ENCODE peak calls at places on chromosomes 12 and 14, in five cellular contexts. One of them, this sample, is unnamed.
A peak's percentile ranks its signal among the peaks of the same experiment; 100 is the strongest.

GRCh38 chr12:130981156-130981789 is 27.6 kb downstream of the ADGRD1 start:
- DNase-seq in fibroblast of lung: peak; percentile 3
- DNase-seq in HepG2: no peak
- DNase-seq in endothelial cell of umbilical vein: no peak
- DNase-seq in HCT116: no peak
- DNase-seq in this sample: no peak

GRCh38 chr12:117318591-117318990 is 42.8 kb downstream of the NOS1 start:
- DNase-seq in fibroblast of lung: no peak
- DNase-seq in HepG2: no peak
- DNase-seq in endothelial cell of umbilical vein: no peak
- DNase-seq in HCT116: no peak
- DNase-seq in this sample: no peak

GRCh38 chr14:106802413-106803364 is 1276.3 kb downstream of the TMEM121 start:
- DNase-seq in fibroblast of lung: no peak
- DNase-seq in HepG2: peak; percentile 40
- DNase-seq in endothelial cell of umbilical vein: no peak
- DNase-seq in HCT116: no peak
- DNase-seq in this sample: peak; percentile 31

GRCh38 chr14:70585221-70585620 is 15.2 kb downstream of the MED6 start:
- DNase-seq in fibroblast of lung: no peak
- DNase-seq in HepG2: no peak
- DNase-seq in endothelial cell of umbilical vein: no peak
- DNase-seq in HCT116: no peak
- DNase-seq in this sample: no peak

GRCh38 chr12:124460771-124461170 is 106.6 kb downstream of the NCOR2 start:
- DNase-seq in fibroblast of lung: no peak
- DNase-seq in HepG2: no peak
- DNase-seq in endothelial cell of umbilical vein: no peak
- DNase-seq in HCT116: no peak
- DNase-seq in this sample: no peak

GRCh38 chr12:103955811-103956514 is 9.7 kb upstream of the TDG start:
- DNase-seq in fibroblast of lung: no peak
- DNase-seq in HepG2: no peak
- DNase-seq in endothelial cell of umbilical vein: no peak
- DNase-seq in HCT116: no peak
- DNase-seq in this sample: no peak

GRCh38 chr14:58082011-58082410 is 70.0 kb downstream of the ARMH4 start:
- DNase-seq in fibroblast of lung: peak; percentile 15
- DNase-seq in HepG2: no peak
- DNase-seq in endothelial cell of umbilical vein: no peak
- DNase-seq in HCT116: no peak
- DNase-seq in this sample: no peak

GRCh38 chr12:128073937-128074336 is 193.0 kb upstream of the TMEM132C start:
- DNase-seq in fibroblast of lung: no peak
- DNase-seq in HepG2: no peak
- DNase-seq in endothelial cell of umbilical vein: no peak
- DNase-seq in HCT116: no peak
- DNase-seq in this sample: no peak

GRCh38 chr12:19131020-19131431 is 1.5 kb downstream of the PLEKHA5 start:
- DNase-seq in fibroblast of lung: peak; percentile 78
- DNase-seq in HepG2: peak; percentile 41
- DNase-seq in endothelial cell of umbilical vein: peak; percentile 37
- DNase-seq in HCT116: peak; percentile 6
- DNase-seq in this sample: no peak

GRCh38 chr12:82015623-82016347 is 256.6 kb upstream of the PPFIA2 start:
- DNase-seq in fibroblast of lung: no peak
- DNase-seq in HepG2: no peak
- DNase-seq in endothelial cell of umbilical vein: no peak
- DNase-seq in HCT116: no peak
- DNase-seq in this sample: no peak

GRCh38 chr14:78535041-78535440 is 364.9 kb downstream of the NRXN3 start:
- DNase-seq in fibroblast of lung: no peak
- DNase-seq in HepG2: no peak
- DNase-seq in endothelial cell of umbilical vein: no peak
- DNase-seq in HCT116: no peak
- DNase-seq in this sample: no peak

GRCh38 chr14:67166450-67166853 is 22.8 kb upstream of the GARIN2 start:
- DNase-seq in fibroblast of lung: peak; percentile 70
- DNase-seq in HepG2: no peak
- DNase-seq in endothelial cell of umbilical vein: peak; percentile 60
- DNase-seq in HCT116: peak; percentile 24
- DNase-seq in this sample: peak; percentile 23

DNA sequence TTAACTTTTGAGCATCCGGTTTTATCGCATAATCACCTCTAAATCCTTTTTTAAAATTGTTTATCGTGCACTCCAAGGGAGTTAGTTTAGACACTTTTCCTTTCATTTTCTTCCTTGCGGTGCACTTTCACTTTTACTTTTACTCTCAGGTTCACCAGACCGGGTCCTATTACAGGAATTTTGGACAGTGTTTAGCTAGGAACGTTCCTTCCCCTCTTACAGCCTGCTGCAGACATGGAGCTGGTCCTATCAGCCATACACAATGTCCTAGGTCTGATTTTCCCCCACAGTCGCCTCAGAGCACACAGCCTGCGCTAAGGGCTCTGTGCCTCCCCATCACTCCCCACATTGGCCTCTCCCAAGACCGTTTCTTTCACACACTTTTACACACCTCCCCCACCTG is 103.9 kb downstream of the ALG10 start:
- DNase-seq in fibroblast of lung: no peak
- DNase-seq in HepG2: peak; percentile 1
- DNase-seq in endothelial cell of umbilical vein: no peak
- DNase-seq in HCT116: no peak
- DNase-seq in this sample: no peak
- H3K4me3 ChIP-seq in fibroblast of lung: no peak overlapping the region
- H3K4me3 ChIP-seq in HepG2: peak overlapping the region; percentile 62
- H3K4me3 ChIP-seq in endothelial cell of umbilical vein: no peak overlapping the region
- H3K4me3 ChIP-seq in HCT116: no peak overlapping the region
- H3K4me3 ChIP-seq in this sample: no peak overlapping the region

DNA sequence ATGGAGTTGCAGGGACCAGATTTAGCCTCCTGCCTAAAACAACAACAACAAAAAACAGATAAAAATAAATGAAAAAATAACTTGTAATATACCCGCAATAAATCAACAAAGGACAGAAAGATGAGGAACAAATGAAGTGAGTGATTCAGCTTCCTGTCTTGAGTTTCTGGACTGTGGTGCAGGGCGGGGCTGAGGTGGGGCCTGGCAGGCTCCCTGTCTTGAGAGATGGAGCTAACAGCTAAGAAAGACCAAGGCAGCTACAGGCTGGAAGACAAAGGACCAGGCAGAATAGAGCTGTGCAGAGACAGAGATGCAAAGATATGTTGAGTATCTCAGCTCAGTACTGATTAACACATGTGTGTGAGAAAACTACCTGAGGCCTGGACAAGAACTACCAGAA is 879.2 kb downstream of the AACS start:
- DNase-seq in fibroblast of lung: no peak
- DNase-seq in HepG2: no peak
- DNase-seq in endothelial cell of umbilical vein: no peak
- DNase-seq in HCT116: no peak
- DNase-seq in this sample: no peak
- TF ChIP-seq EZH2 in fibroblast of lung: no peak
- TF ChIP-seq EZH2 in HepG2: no peak
- TF ChIP-seq EZH2 in endothelial cell of umbilical vein: no peak
- TF ChIP-seq EZH2 in HCT116: no peak
- TF ChIP-seq EZH2 in this sample: no peak

GRCh38 chr12:14356147-14356546 is 9.3 kb upstream of the ATF7IP start:
- DNase-seq in fibroblast of lung: no peak
- DNase-seq in HepG2: no peak
- DNase-seq in endothelial cell of umbilical vein: no peak
- DNase-seq in HCT116: no peak
- DNase-seq in this sample: no peak
- H3K27ac ChIP-seq in fibroblast of lung: no peak overlapping the region
- H3K27ac ChIP-seq in HepG2: no peak overlapping the region
- H3K27ac ChIP-seq in endothelial cell of umbilical vein: no peak overlapping the region
- H3K27ac ChIP-seq in HCT116: no peak overlapping the region
- H3K27ac ChIP-seq in this sample: no peak overlapping the region

DNA sequence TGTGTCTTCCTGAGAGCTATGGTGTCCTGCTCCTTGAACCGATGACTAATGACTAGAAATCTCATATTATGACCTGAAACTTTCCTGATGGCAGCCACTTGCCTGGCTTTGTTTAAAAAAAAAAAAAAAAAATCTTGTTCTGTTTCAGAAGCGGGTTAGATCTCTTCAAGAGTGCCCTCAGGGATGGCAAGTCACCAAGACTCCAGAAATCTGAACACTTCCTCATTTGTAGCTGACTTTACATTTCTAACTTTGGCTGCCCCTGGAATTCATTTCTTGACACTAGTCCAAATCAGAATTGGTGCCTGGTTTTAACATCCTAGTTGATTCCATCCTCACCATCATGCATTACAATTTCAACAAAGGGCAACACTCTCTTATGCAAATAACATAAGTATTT is 295.5 kb downstream of the RMST start:
- DNase-seq in fibroblast of lung: no peak
- DNase-seq in HepG2: no peak
- DNase-seq in endothelial cell of umbilical vein: no peak
- DNase-seq in HCT116: no peak
- DNase-seq in this sample: peak; percentile 19
- H3K4me3 ChIP-seq in fibroblast of lung: no peak overlapping the region
- H3K4me3 ChIP-seq in HepG2: no peak overlapping the region
- H3K4me3 ChIP-seq in endothelial cell of umbilical vein: no peak overlapping the region
- H3K4me3 ChIP-seq in HCT116: no peak overlapping the region
- H3K4me3 ChIP-seq in this sample: no peak overlapping the region

GRCh38 chr12:53219116-53219955 is 12.3 kb upstream of the ITGB7 start:
- DNase-seq in fibroblast of lung: peak; percentile 52
- DNase-seq in HepG2: no peak
- DNase-seq in endothelial cell of umbilical vein: peak; percentile 58
- DNase-seq in HCT116: no peak
- DNase-seq in this sample: peak; percentile 7
- TF ChIP-seq EZH2 in fibroblast of lung: no peak
- TF ChIP-seq EZH2 in HepG2: no peak
- TF ChIP-seq EZH2 in endothelial cell of umbilical vein: no peak
- TF ChIP-seq EZH2 in HCT116: no peak
- TF ChIP-seq EZH2 in this sample: no peak

This sample was measured in MM.1S.